ENCODE peak calls at places on chromosomes 7 and 10, in six cellular contexts. S is anterior cingulate cortex; A is natural killer cell; L is NCI-H748 treated with DMSO at 0.1 percent for 48 hours; M is coronary artery; W is activated effector memory CD4-positive, alpha-beta T cell treated with anti-CD3 and anti-CD28 coated beads, Interleukin-2, amount 50 U/mL, for 16 hours. X is an unnamed sample.

GRCh38 chr7:51062222-51062987 is 254.2 kb downstream of the COBL start:
- DNase-seq in W (no peak), L (no peak), M (no peak), A (no peak), S (peak; percentile 26), X (no peak)

GRCh38 chr10:90621577-90621976 is 236.3 kb downstream of the HTR7 start:
- DNase-seq in W (no peak), M (no peak), L (no peak), S (no peak), A (no peak), X (no peak)

GRCh38 chr7:116367171-116367813 is 132.2 kb upstream of the CAV2 start:
- DNase-seq in A (no peak), W (no peak), M (no peak), S (no peak), L (no peak), X (no peak)

GRCh38 chr7:119197872-119198527 is 973.5 kb downstream of the ANKRD7 start:
- DNase-seq in M (no peak), W (no peak), S (peak; percentile 4), A (no peak), L (peak; percentile 56), X (no peak)

GRCh38 chr7:2958416-2959342 is 85.0 kb downstream of the CARD11 start:
- DNase-seq in W (peak; percentile 60), M (peak; percentile 54), S (no peak), L (no peak), A (no peak), X (no peak)

GRCh38 chr10:99593312-99593711 is 26.9 kb downstream of the SLC25A28 start:
- DNase-seq in L (no peak), W (no peak), S (no peak), M (peak; percentile 7), A (no peak), X (no peak)

GRCh38 chr10:29841724-29842649 is 207.2 kb upstream of the SVIL start:
- DNase-seq in L (peak; percentile 81), S (no peak), M (peak; percentile 81), A (no peak), W (no peak), X (no peak)

GRCh38 chr7:96300487-96300886 is 21.4 kb downstream of the SLC25A13 start:
- DNase-seq in L (no peak), S (no peak), W (no peak), M (no peak), A (no peak), X (no peak)

GRCh38 chr7:120402801-120403200 is 129.8 kb downstream of the KCND2 start:
- DNase-seq in L (no peak), M (no peak), S (no peak), A (no peak), W (no peak), X (no peak)

GRCh38 chr10:99393036-99393435 is 37.4 kb downstream of the GOT1 start:
- DNase-seq in W (no peak), S (no peak), M (no peak), A (no peak), L (no peak), X (no peak)